ENCODE peak calls at places on chromosomes 11 and 22, in four cellular contexts. U is mesenchymal stem cell, C is fibroblast of lung, H is endodermal cell. J is an unnamed sample. For H3K4me1, the result is how much of the 10 kb centered on the place peaks cover.

GRCh38 chr22:43114958-43115357 is 4.4 kb downstream of the BIK start:
- DNase-seq in U (no peak), C (no peak), H (no peak), J (no peak)

GRCh38 chr11:21398195-21398594 is 728.8 kb downstream of the NELL1 start:
- DNase-seq in U (no peak), C (no peak), H (no peak), J (no peak)

GRCh38 chr22:30947821-30948454 is 20.6 kb downstream of the MORC2 start:
- DNase-seq in U (peak), C (peak), H (no peak), J (peak)

GRCh38 chr11:102225689-102226562 is 91.4 kb upstream of the BIRC3 start:
- DNase-seq in U (peak), C (peak), H (no peak), J (peak)

GRCh38 chr22:50483977-50484853 is 2.4 kb upstream of the MIOX start:
- DNase-seq in U (no peak), C (no peak), H (no peak), J (no peak)

GRCh38 chr11:120034881-120035620 is 102.9 kb downstream of the TRIM29 start:
- DNase-seq in U (no peak), C (no peak), H (peak), J (no peak)

GRCh38 chr11:109247071-109247470 is 174.9 kb upstream of the C11orf87 start:
- DNase-seq in U (no peak), C (no peak), H (no peak), J (peak)

GRCh38 chr11:119758291-119758690 is 29.3 kb upstream of the NECTIN1 start:
- DNase-seq in U (peak), C (peak), H (no peak), J (peak)

GRCh38 chr11:45180888-45181594 is 34.6 kb downstream of the PRDM11 start:
- DNase-seq in U (peak), C (peak), H (peak), J (peak)

GRCh38 chr11:33735166-33735425 is 1.1 kb downstream of the CD59 start:
- DNase-seq in U (peak), C (no peak), H (no peak), J (peak)

GRCh38 chr11:65380460-65381126 is 1.9 kb downstream of the SLC25A45 start:
- DNase-seq in U (no peak), C (no peak), H (no peak), J (no peak)

GRCh38 chr22:44146088-44146861 is 34.5 kb upstream of the PARVG start:
- DNase-seq in U (no peak), C (no peak), H (peak), J (no peak)

GRCh38 chr11:17258670-17259069 is 17.9 kb upstream of the NUCB2 start:
- DNase-seq in U (no peak), C (no peak), H (no peak), J (no peak)

GRCh38 chr22:23202812-23203451 is 22.6 kb downstream of the BCR start:
- DNase-seq in U (no peak), C (no peak), H (no peak), J (no peak)

GRCh38 chr11:128956401-128957203 is 13.9 kb upstream of the TP53AIP1 start:
- DNase-seq in U (peak), C (peak), H (peak), J (peak)

GRCh38 chr22:49053574-49053973 is 774.1 kb downstream of the BRD1 start:
- DNase-seq in U (no peak), C (no peak), H (no peak), J (no peak)

GRCh38 chr22:23163665-23164064 is 16.6 kb upstream of the BCR start:
- DNase-seq in U (no peak), C (peak), H (no peak), J (peak)

GRCh38 chr11:37710031-37710430 is 1112.0 kb upstream of the RAG2 start:
- DNase-seq in U (no peak), C (peak), H (no peak), J (no peak)

GRCh38 chr22:30270841-30271240 is 4.2 kb upstream of the OSM start:
- DNase-seq in U (peak), C (peak), H (no peak), J (no peak)

GRCh38 chr11:92286718-92287117 is 62.1 kb downstream of the FAT3 start:
- DNase-seq in U (no peak), C (no peak), H (no peak), J (no peak)

GRCh38 chr11:62146476-62147200 is 22.8 kb downstream of the INCENP start:
- DNase-seq in U (no peak), C (no peak), H (peak), J (no peak)

GRCh38 chr11:47147250-47147649 is 29.4 kb downstream of the ARFGAP2 start:
- DNase-seq in U (no peak), C (no peak), H (no peak), J (no peak)

GRCh38 chr22:19287889-19288288 is 3.6 kb downstream of the CLTCL1 start:
- DNase-seq in U (peak), C (peak), H (no peak), J (peak)

GRCh38 chr11:14500181-14500651 is 605 bp upstream of the COPB1 start:
- DNase-seq in U (peak), C (peak), H (peak), J (peak)

GRCh38 chr22:41447435-41448188 is 1.0 kb upstream of the TOB2 start:
- DNase-seq in U (peak), C (peak), H (peak), J (peak)

GRCh38 chr22:30636226-30637077 is 871 bp downstream of the SLC35E4 start:
- DNase-seq in U (peak), C (no peak), H (peak), J (peak)

GRCh38 chr11:62401781-62402180 is 17.1 kb upstream of the SCGB1A1 start:
- DNase-seq in U (no peak), C (no peak), H (no peak), J (peak)

GRCh38 chr11:134559617-134559992 is 147.6 kb upstream of the B3GAT1 start:
- DNase-seq in U (no peak), C (no peak), H (peak), J (no peak)

GRCh38 chr11:130606781-130607511 is 158.5 kb downstream of the ADAMTS15 start:
- DNase-seq in U (no peak), C (peak), H (no peak), J (peak)

DNA sequence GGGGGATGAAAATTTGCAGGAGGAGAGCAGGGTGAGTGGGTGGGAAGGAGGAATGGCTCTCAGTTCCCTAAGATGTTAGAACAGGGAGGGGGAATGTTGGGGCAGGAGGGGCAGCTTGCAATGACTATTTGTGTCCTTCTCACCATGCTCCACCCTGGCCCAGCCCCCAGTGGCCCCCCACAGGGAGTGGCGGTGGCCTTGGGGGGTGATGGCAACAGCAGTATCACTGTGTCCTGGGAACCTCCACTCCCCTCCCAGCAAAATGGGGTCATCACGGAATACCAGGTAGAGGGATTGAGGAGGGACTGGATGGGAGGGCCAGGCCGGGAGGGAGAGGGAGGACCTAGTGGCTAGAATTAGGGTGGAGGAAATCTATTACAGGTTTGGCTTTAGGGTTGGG is 10.2 kb downstream of the ROBO3 start:
- DNase-seq in U (no peak), C (no peak), H (no peak), J (no peak)
- H3K9ac ChIP-seq in U (peak), C (no peak), H (no peak), J (no peak)

GRCh38 chr11:68436162-68436888 is 24.2 kb upstream of the PPP6R3 start:
- DNase-seq in U (no peak), C (no peak), H (no peak), J (no peak)

GRCh38 chr11:68438658-68439259 is 21.8 kb upstream of the PPP6R3 start:
- DNase-seq in U (no peak), C (no peak), H (no peak), J (no peak)

GRCh38 chr11:68437927-68438657 is 22.5 kb upstream of the PPP6R3 start:
- DNase-seq in U (no peak), C (no peak), H (no peak), J (no peak)

GRCh38 chr11:68439355-68440065 is 21.0 kb upstream of the PPP6R3 start:
- DNase-seq in U (no peak), C (no peak), H (peak), J (no peak)

GRCh38 chr11:68436985-68437926 is 23.3 kb upstream of the PPP6R3 start:
- DNase-seq in U (peak), C (peak), H (no peak), J (peak)
- H3K27ac ChIP-seq in U (peak), C (peak), H (peak), J (peak)

DNA sequence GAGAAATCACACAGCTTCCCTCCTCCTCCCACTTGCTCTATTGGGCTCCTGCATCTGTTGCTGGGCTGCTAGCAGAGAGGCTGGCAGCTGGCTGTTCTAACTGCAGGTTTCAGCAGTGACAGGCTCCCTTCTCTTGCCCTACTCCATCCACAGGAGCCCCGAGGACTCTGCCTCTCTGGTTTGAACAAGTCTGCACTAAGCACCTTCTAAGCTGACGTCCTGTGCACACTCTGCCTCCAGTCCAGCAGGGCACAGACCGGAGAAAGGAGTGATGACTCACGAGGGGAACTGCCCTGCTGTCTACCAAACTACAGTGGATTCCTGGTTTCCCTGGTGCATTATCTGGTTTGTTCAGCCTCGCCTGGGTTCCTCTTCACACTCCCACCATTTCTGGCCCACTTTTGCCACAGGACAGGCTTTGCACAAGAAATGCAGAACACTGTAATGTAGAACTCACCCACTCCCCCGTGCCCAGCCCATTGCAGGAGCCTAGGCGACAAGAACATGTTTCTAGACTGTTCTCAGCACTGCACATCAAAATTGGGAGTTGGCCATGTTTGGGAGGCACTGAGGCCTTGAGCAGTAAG is 26.0 kb downstream of the IL10RA start:
- DNase-seq in U (peak), C (no peak), H (no peak), J (peak)
- H3K4me1 ChIP-seq in U (under half), C (under half), H (under half), J (under half)

GRCh38 chr11:96328395-96329010 is 14.5 kb downstream of the MAML2 start:
- DNase-seq in U (no peak), C (peak), H (no peak), J (no peak)

GRCh38 chr11:96330511-96330859 is 12.5 kb downstream of the MAML2 start:
- DNase-seq in U (no peak), C (no peak), H (no peak), J (no peak)

GRCh38 chr11:96331556-96332168 is 11.3 kb downstream of the MAML2 start:
- DNase-seq in U (no peak), C (peak), H (no peak), J (peak)

GRCh38 chr11:96329419-96329818 is 13.6 kb downstream of the MAML2 start:
- DNase-seq in U (no peak), C (no peak), H (no peak), J (no peak)

DNA sequence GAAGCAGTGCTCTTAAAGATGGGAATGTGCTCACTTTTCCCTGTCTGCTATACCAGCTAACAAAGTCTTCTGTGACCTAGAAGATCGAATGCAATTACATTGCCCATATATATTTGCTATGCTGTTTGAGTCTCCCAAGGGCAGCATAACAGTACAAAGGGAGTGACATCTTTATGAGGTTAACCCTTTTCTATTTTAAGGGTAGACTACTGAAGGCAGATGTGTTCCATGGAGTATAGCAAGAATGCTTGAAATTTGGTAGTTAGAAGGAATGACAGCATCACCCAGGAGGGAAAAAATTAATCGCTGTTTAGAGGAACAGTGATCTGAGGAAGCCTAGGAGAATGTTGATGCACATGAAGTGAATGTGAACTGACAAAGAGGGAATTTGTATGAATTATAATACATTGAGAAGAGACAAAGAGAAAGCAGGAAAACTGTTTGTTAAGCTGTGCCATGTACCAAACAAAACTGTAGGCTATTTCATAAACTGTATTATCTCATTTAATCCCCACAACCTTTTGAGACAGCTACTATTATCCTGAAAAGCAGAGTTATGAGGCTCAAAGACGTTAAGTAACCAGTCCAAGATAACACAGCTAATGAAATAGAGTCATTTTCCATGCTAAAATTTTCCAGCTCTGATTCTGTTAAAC is 13.0 kb downstream of the MAML2 start:
- DNase-seq in U (no peak), C (no peak), H (no peak), J (no peak)
- H3K9ac ChIP-seq in U (no peak), C (no peak), H (no peak), J (no peak)

GRCh38 chr11:75555079-75555811 is 6.8 kb upstream of the SERPINH1 start:
- DNase-seq in U (peak), C (no peak), H (peak), J (no peak)

GRCh38 chr11:75560644-75561043 is 1.4 kb upstream of the SERPINH1 start:
- DNase-seq in U (peak), C (no peak), H (no peak), J (peak)

GRCh38 chr11:75558939-75559843 is 2.9 kb upstream of the SERPINH1 start:
- DNase-seq in U (peak), C (peak), H (peak), J (peak)

GRCh38 chr11:75554258-75555022 is 7.6 kb upstream of the SERPINH1 start:
- DNase-seq in U (peak), C (peak), H (peak), J (peak)

DNA sequence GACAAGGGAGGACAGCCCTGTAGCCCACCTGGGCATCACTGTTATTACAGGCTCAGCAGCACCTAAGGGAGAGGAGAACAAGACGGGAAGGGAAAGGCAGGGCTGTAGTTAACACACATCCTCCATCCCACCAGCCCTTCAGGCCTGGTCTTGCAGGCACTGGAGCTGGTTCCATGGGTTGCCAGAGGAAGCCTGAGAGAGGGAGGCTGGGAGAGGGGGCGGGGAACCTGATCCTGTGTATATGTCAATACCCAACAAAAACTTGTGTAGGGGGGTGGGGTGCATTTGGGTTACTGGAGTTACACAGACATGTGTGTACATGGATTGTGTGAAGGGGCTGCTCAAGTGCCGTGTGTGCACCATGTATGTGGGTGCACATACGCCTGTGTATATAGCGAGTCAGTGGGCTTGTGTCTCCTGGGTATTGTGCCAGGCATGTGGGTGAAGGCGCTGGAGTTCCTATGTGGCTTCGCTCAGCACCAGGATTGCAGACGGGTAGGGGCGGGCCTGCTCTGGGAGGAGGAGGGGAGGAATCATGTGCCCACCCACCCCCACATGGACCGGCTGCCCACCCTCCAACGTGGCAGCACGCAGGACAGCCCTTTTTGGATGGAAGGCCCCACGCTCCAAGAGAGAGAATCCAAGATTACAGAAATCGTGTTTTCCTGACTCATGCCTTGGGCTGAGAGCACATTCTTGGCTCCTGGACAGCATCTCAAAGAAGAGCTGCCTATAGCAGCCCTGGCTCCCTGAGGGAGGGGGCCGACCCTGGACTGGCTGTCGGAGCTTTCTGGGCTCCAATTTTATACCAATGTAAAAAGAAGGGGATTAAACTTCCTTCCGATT is 4.2 kb upstream of the SERPINH1 start:
- DNase-seq in U (peak), C (peak), H (peak), J (peak)
- H3K27ac ChIP-seq in U (no peak), C (peak), H (no peak), J (peak)

DNA sequence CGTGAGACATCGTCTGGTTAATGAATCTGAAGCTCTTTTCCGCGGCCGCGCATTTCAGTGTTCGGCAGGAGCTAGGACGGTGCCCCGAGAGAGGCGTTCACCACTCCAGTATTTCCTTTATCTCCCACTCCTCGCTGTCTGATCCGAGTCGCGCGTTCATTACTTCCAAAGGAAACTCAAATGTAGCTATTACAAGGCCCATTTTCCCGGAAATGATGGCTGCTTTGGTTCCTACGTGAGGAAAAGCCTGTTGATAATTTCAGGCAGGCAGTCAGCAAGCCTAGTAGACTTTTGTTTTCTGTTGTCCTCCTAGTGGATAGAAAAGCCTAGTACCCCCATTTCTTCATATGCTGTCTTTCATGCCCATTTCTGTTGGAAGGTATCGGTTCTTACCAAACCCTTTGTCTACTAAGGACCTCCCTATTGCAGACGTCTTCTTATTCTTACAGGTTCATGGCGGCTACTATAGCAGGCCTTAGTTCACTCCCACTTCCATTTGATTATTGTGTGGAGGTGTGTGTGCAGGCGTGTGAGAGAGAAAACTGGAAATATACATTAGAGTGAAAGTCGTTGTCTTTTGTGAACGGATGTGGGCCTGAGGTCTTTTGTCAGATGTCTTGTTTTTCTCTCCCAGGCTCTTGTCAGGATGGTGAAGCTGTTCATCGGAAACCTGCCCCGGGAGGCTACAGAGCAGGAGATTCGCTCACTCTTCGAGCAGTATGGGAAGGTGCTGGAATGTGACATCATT is 737 bp downstream of the RBM4 start:
- DNase-seq in U (peak), C (peak), H (no peak), J (peak)
- H3K4me1 ChIP-seq in U (under half), C (under half), H (under half), J (under half)

GRCh38 chr11:367956-368413 is 1.3 kb upstream of the B4GALNT4 start:
- DNase-seq in U (no peak), C (no peak), H (no peak), J (no peak)

GRCh38 chr11:368414-369335 is 624 bp upstream of the B4GALNT4 start:
- DNase-seq in U (peak), C (no peak), H (peak), J (peak)

GRCh38 chr11:371051-371450 is 1.8 kb downstream of the B4GALNT4 start:
- DNase-seq in U (no peak), C (no peak), H (no peak), J (no peak)

GRCh38 chr11:370087-370941 is 1.0 kb downstream of the B4GALNT4 start:
- DNase-seq in U (no peak), C (no peak), H (peak), J (no peak)

GRCh38 chr11:369336-370018 is at the start of gene B4GALNT4:
- DNase-seq in U (peak), C (no peak), H (peak), J (peak)
- H3K9ac ChIP-seq in U (no peak), C (peak), H (peak), J (peak)